ENCODE peak calls at places on chromosome 13, in five cellular contexts. O is RKO, K is NCI-H510A treated with DMSO at 0.1 percent for 48 hours, W is T-helper 2 cell, N is NCI-H460. T is an unnamed sample.

GRCh38 chr13:65594255-65594654 is 1635.9 kb downstream of the PCDH9 start:
- DNase-seq in O (no peak), K (no peak), W (no peak), N (no peak), T (no peak)

GRCh38 chr13:102317593-102317992 is 84.3 kb downstream of the FGF14 start:
- DNase-seq in O (no peak), K (no peak), W (no peak), N (no peak), T (peak; percentile 94)

GRCh38 chr13:80654638-80655249 is 313.8 kb upstream of the SPRY2 start:
- DNase-seq in O (no peak), K (no peak), W (no peak), N (no peak), T (no peak)

GRCh38 chr13:114259974-114260373 is 21.4 kb upstream of the UPF3A start:
- DNase-seq in O (no peak), K (peak; percentile 78), W (no peak), N (no peak), T (no peak)

GRCh38 chr13:102688306-102688973 is 6.4 kb downstream of the METTL21C start:
- DNase-seq in O (no peak), K (no peak), W (no peak), N (no peak), T (no peak)

GRCh38 chr13:107216046-107216715 is 648.2 kb upstream of the ARGLU1 start:
- DNase-seq in O (no peak), K (no peak), W (no peak), N (no peak), T (no peak)

GRCh38 chr13:22073718-22074117 is 402.8 kb downstream of the FGF9 start:
- DNase-seq in O (no peak), K (no peak), W (no peak), N (no peak), T (no peak)

GRCh38 chr13:68056816-68057710 is 826.9 kb upstream of the PCDH9 start:
- DNase-seq in O (peak; percentile 12), K (no peak), W (no peak), N (peak; percentile 62), T (peak; percentile 14)

GRCh38 chr13:29905845-29906244 is 55.4 kb upstream of the UBL3 start:
- DNase-seq in O (no peak), K (no peak), W (no peak), N (no peak), T (no peak)

GRCh38 chr13:107376393-107377085 is 808.6 kb upstream of the ARGLU1 start:
- DNase-seq in O (no peak), K (no peak), W (no peak), N (no peak), T (no peak)

GRCh38 chr13:72062566-72062965 is 195.6 kb upstream of the DACH1 start:
- DNase-seq in O (no peak), K (peak; percentile 6), W (no peak), N (peak; percentile 13), T (peak; percentile 6)

GRCh38 chr13:76720827-76721226 is 165.4 kb downstream of the KCTD12 start:
- DNase-seq in O (no peak), K (no peak), W (no peak), N (no peak), T (no peak)

GRCh38 chr13:89267734-89268133 is 1596.6 kb downstream of the SLITRK5 start:
- DNase-seq in O (peak; percentile 48), K (no peak), W (no peak), N (no peak), T (no peak)

GRCh38 chr13:31263346-31263745 is 63.6 kb downstream of the B3GLCT start:
- DNase-seq in O (no peak), K (no peak), W (no peak), N (no peak), T (no peak)

GRCh38 chr13:113862766-113863510 is 938 bp downstream of the GAS6 start:
- DNase-seq in O (peak; percentile 25), K (no peak), W (no peak), N (no peak), T (peak; percentile 65)